ENCODE peak calls at places on chromosomes 5 and 9, in nine cellular contexts. One of them, this sample, is unnamed.

GRCh38 chr5:173010547-173011464 is 27.2 kb downstream of the ATP6V0E1 start:
- DNase-seq in suprapubic skin: peak
- DNase-seq in activated B cell treated with CpG ODN at 0.5 μM for 24 hours: no peak
- DNase-seq in HuH-7.5: peak
- DNase-seq in lung microvascular endothelial cell: peak
- DNase-seq in EH: peak
- DNase-seq in trophoblast cell: peak
- DNase-seq in stimulated activated CD4-positive, alpha-beta T cell treated with anti-CD3 and anti-CD28 coated beads, Interleukin-2, amount 100 ng/mL, for 48 hours: no peak
- DNase-seq in hepatocyte: peak
- DNase-seq in this sample: peak

GRCh38 chr9:36401179-36401740 is 1.2 kb upstream of the RNF38 start:
- DNase-seq in suprapubic skin: no peak
- DNase-seq in activated B cell treated with CpG ODN at 0.5 μM for 24 hours: no peak
- DNase-seq in HuH-7.5: peak
- DNase-seq in lung microvascular endothelial cell: peak
- DNase-seq in EH: peak
- DNase-seq in trophoblast cell: peak
- DNase-seq in stimulated activated CD4-positive, alpha-beta T cell treated with anti-CD3 and anti-CD28 coated beads, Interleukin-2, amount 100 ng/mL, for 48 hours: no peak
- DNase-seq in hepatocyte: peak
- DNase-seq in this sample: peak

GRCh38 chr9:4114569-4115505 is 185.0 kb downstream of the GLIS3 start:
- DNase-seq in suprapubic skin: no peak
- DNase-seq in activated B cell treated with CpG ODN at 0.5 μM for 24 hours: no peak
- DNase-seq in HuH-7.5: no peak
- DNase-seq in lung microvascular endothelial cell: peak
- DNase-seq in EH: peak
- DNase-seq in trophoblast cell: peak
- DNase-seq in stimulated activated CD4-positive, alpha-beta T cell treated with anti-CD3 and anti-CD28 coated beads, Interleukin-2, amount 100 ng/mL, for 48 hours: no peak
- DNase-seq in hepatocyte: peak
- DNase-seq in this sample: no peak

GRCh38 chr5:142143878-142144277 is 35.3 kb downstream of the NDFIP1 start:
- DNase-seq in suprapubic skin: no peak
- DNase-seq in activated B cell treated with CpG ODN at 0.5 μM for 24 hours: no peak
- DNase-seq in HuH-7.5: no peak
- DNase-seq in lung microvascular endothelial cell: peak
- DNase-seq in EH: peak
- DNase-seq in trophoblast cell: peak
- DNase-seq in stimulated activated CD4-positive, alpha-beta T cell treated with anti-CD3 and anti-CD28 coated beads, Interleukin-2, amount 100 ng/mL, for 48 hours: no peak
- DNase-seq in hepatocyte: peak
- DNase-seq in this sample: peak

GRCh38 chr5:139669681-139670368 is 21.7 kb downstream of the CXXC5 start:
- DNase-seq in suprapubic skin: no peak
- DNase-seq in activated B cell treated with CpG ODN at 0.5 μM for 24 hours: peak
- DNase-seq in HuH-7.5: no peak
- DNase-seq in lung microvascular endothelial cell: no peak
- DNase-seq in EH: no peak
- DNase-seq in trophoblast cell: no peak
- DNase-seq in stimulated activated CD4-positive, alpha-beta T cell treated with anti-CD3 and anti-CD28 coated beads, Interleukin-2, amount 100 ng/mL, for 48 hours: no peak
- DNase-seq in hepatocyte: no peak
- DNase-seq in this sample: no peak

GRCh38 chr5:56255521-56255920 is 22.4 kb upstream of the ANKRD55 start:
- DNase-seq in suprapubic skin: no peak
- DNase-seq in activated B cell treated with CpG ODN at 0.5 μM for 24 hours: no peak
- DNase-seq in HuH-7.5: no peak
- DNase-seq in lung microvascular endothelial cell: no peak
- DNase-seq in EH: no peak
- DNase-seq in trophoblast cell: no peak
- DNase-seq in stimulated activated CD4-positive, alpha-beta T cell treated with anti-CD3 and anti-CD28 coated beads, Interleukin-2, amount 100 ng/mL, for 48 hours: no peak
- DNase-seq in hepatocyte: no peak
- DNase-seq in this sample: no peak

GRCh38 chr5:117204404-117204803 is 629.8 kb upstream of the SEMA6A start:
- DNase-seq in suprapubic skin: no peak
- DNase-seq in activated B cell treated with CpG ODN at 0.5 μM for 24 hours: no peak
- DNase-seq in HuH-7.5: no peak
- DNase-seq in lung microvascular endothelial cell: no peak
- DNase-seq in EH: no peak
- DNase-seq in trophoblast cell: no peak
- DNase-seq in stimulated activated CD4-positive, alpha-beta T cell treated with anti-CD3 and anti-CD28 coated beads, Interleukin-2, amount 100 ng/mL, for 48 hours: no peak
- DNase-seq in hepatocyte: no peak
- DNase-seq in this sample: no peak

GRCh38 chr5:41363343-41363986 is 146.9 kb downstream of the PLCXD3 start:
- DNase-seq in suprapubic skin: no peak
- DNase-seq in activated B cell treated with CpG ODN at 0.5 μM for 24 hours: no peak
- DNase-seq in HuH-7.5: no peak
- DNase-seq in lung microvascular endothelial cell: no peak
- DNase-seq in EH: no peak
- DNase-seq in trophoblast cell: no peak
- DNase-seq in stimulated activated CD4-positive, alpha-beta T cell treated with anti-CD3 and anti-CD28 coated beads, Interleukin-2, amount 100 ng/mL, for 48 hours: no peak
- DNase-seq in hepatocyte: no peak
- DNase-seq in this sample: no peak

GRCh38 chr5:178180141-178180863 is 6.9 kb downstream of the GMCL2 start:
- DNase-seq in suprapubic skin: no peak
- DNase-seq in activated B cell treated with CpG ODN at 0.5 μM for 24 hours: no peak
- DNase-seq in HuH-7.5: no peak
- DNase-seq in lung microvascular endothelial cell: no peak
- DNase-seq in EH: no peak
- DNase-seq in trophoblast cell: no peak
- DNase-seq in stimulated activated CD4-positive, alpha-beta T cell treated with anti-CD3 and anti-CD28 coated beads, Interleukin-2, amount 100 ng/mL, for 48 hours: no peak
- DNase-seq in hepatocyte: no peak
- DNase-seq in this sample: no peak

GRCh38 chr5:122532035-122532434 is 220.0 kb downstream of the SNCAIP start:
- DNase-seq in suprapubic skin: no peak
- DNase-seq in activated B cell treated with CpG ODN at 0.5 μM for 24 hours: no peak
- DNase-seq in HuH-7.5: no peak
- DNase-seq in lung microvascular endothelial cell: no peak
- DNase-seq in EH: no peak
- DNase-seq in trophoblast cell: no peak
- DNase-seq in stimulated activated CD4-positive, alpha-beta T cell treated with anti-CD3 and anti-CD28 coated beads, Interleukin-2, amount 100 ng/mL, for 48 hours: no peak
- DNase-seq in hepatocyte: no peak
- DNase-seq in this sample: no peak

GRCh38 chr5:75108931-75109596 is 56.7 kb upstream of the GCNT4 start:
- DNase-seq in suprapubic skin: no peak
- DNase-seq in activated B cell treated with CpG ODN at 0.5 μM for 24 hours: no peak
- DNase-seq in HuH-7.5: no peak
- DNase-seq in lung microvascular endothelial cell: no peak
- DNase-seq in EH: no peak
- DNase-seq in trophoblast cell: no peak
- DNase-seq in stimulated activated CD4-positive, alpha-beta T cell treated with anti-CD3 and anti-CD28 coated beads, Interleukin-2, amount 100 ng/mL, for 48 hours: no peak
- DNase-seq in hepatocyte: no peak
- DNase-seq in this sample: no peak

GRCh38 chr9:23648651-23649050 is 177.4 kb downstream of the ELAVL2 start:
- DNase-seq in suprapubic skin: no peak
- DNase-seq in activated B cell treated with CpG ODN at 0.5 μM for 24 hours: no peak
- DNase-seq in HuH-7.5: no peak
- DNase-seq in lung microvascular endothelial cell: no peak
- DNase-seq in EH: no peak
- DNase-seq in trophoblast cell: no peak
- DNase-seq in stimulated activated CD4-positive, alpha-beta T cell treated with anti-CD3 and anti-CD28 coated beads, Interleukin-2, amount 100 ng/mL, for 48 hours: no peak
- DNase-seq in hepatocyte: no peak
- DNase-seq in this sample: no peak

GRCh38 chr9:105299190-105299854 is 54.9 kb downstream of the SLC44A1 start:
- DNase-seq in suprapubic skin: no peak
- DNase-seq in activated B cell treated with CpG ODN at 0.5 μM for 24 hours: no peak
- DNase-seq in HuH-7.5: no peak
- DNase-seq in lung microvascular endothelial cell: peak
- DNase-seq in EH: peak
- DNase-seq in trophoblast cell: peak
- DNase-seq in stimulated activated CD4-positive, alpha-beta T cell treated with anti-CD3 and anti-CD28 coated beads, Interleukin-2, amount 100 ng/mL, for 48 hours: no peak
- DNase-seq in hepatocyte: peak
- DNase-seq in this sample: peak

GRCh38 chr5:175712313-175712680 is 54.4 kb downstream of the HRH2 start:
- DNase-seq in suprapubic skin: peak
- DNase-seq in activated B cell treated with CpG ODN at 0.5 μM for 24 hours: no peak
- DNase-seq in HuH-7.5: no peak
- DNase-seq in lung microvascular endothelial cell: no peak
- DNase-seq in EH: no peak
- DNase-seq in trophoblast cell: no peak
- DNase-seq in stimulated activated CD4-positive, alpha-beta T cell treated with anti-CD3 and anti-CD28 coated beads, Interleukin-2, amount 100 ng/mL, for 48 hours: no peak
- DNase-seq in hepatocyte: no peak
- DNase-seq in this sample: no peak

GRCh38 chr5:74493426-74493825 is 147.1 kb downstream of the ENC1 start:
- DNase-seq in suprapubic skin: no peak
- DNase-seq in activated B cell treated with CpG ODN at 0.5 μM for 24 hours: no peak
- DNase-seq in HuH-7.5: no peak
- DNase-seq in lung microvascular endothelial cell: no peak
- DNase-seq in EH: peak
- DNase-seq in trophoblast cell: peak
- DNase-seq in stimulated activated CD4-positive, alpha-beta T cell treated with anti-CD3 and anti-CD28 coated beads, Interleukin-2, amount 100 ng/mL, for 48 hours: no peak
- DNase-seq in hepatocyte: no peak
- DNase-seq in this sample: no peak